ENCODE peak calls at places on chromosome 4, in four cellular contexts. M is T-helper 2 cell, D is NCI-H774, S is skeletal muscle cell. Z is an unnamed sample.

GRCh38 chr4:103099691-103100392 is at the start of gene BDH2:
- DNase-seq in M (peak), D (peak), S (peak), Z (peak)

GRCh38 chr4:73944061-73944875 is 37.6 kb downstream of the PF4 start:
- DNase-seq in M (no peak), S (no peak), D (no peak), Z (no peak)

GRCh38 chr4:48546336-48546735 is 56.3 kb downstream of the ZAR1 start:
- DNase-seq in D (peak), S (no peak), M (peak), Z (no peak)

GRCh38 chr4:106875340-106875739 is 160.8 kb downstream of the DKK2 start:
- DNase-seq in M (no peak), S (no peak), D (no peak), Z (no peak)

GRCh38 chr4:114997596-114997995 is 115.8 kb downstream of the NDST4 start:
- DNase-seq in D (no peak), S (peak), M (no peak), Z (no peak)

GRCh38 chr4:134337584-134337983 is 136.0 kb upstream of the PABPC4L start:
- DNase-seq in S (no peak), M (no peak), D (no peak), Z (no peak)

GRCh38 chr4:74320559-74321118 is 12.4 kb downstream of the EPGN start:
- DNase-seq in D (peak), S (peak), M (peak), Z (no peak)

GRCh38 chr4:2923141-2923551 is 40.1 kb downstream of the NOP14 start:
- DNase-seq in M (no peak), D (no peak), S (no peak), Z (no peak)

GRCh38 chr4:66169341-66169740 is 499.1 kb upstream of the EPHA5 start:
- DNase-seq in D (no peak), S (no peak), M (peak), Z (no peak)

GRCh38 chr4:109294468-109295020 is 7.9 kb downstream of the COL25A1 start:
- DNase-seq in S (no peak), M (no peak), D (no peak), Z (no peak)

GRCh38 chr4:16001484-16001858 is 38.5 kb upstream of the FGFBP2 start:
- DNase-seq in D (peak), M (peak), S (peak), Z (peak)

GRCh38 chr4:155173371-155173770 is 35.1 kb upstream of the NPY2R start:
- DNase-seq in M (no peak), S (peak), D (no peak), Z (no peak)

GRCh38 chr4:124753941-124754581 is 41.5 kb upstream of the ANKRD50 start:
- DNase-seq in D (peak), S (peak), M (no peak), Z (no peak)

GRCh38 chr4:83335691-83336090 is 1.0 kb upstream of the HPSE start:
- DNase-seq in D (no peak), M (no peak), S (no peak), Z (no peak)

GRCh38 chr4:184014301-184014700 is 109.2 kb downstream of the STOX2 start:
- DNase-seq in D (no peak), M (no peak), S (no peak), Z (no peak)